ENCODE peak calls at places on chromosome 3, in six cellular contexts. K is NCI-H146, C is ELF-1, W is fibroblast of mammary gland, V is T-helper 1 cell, Q is adrenal gland. O is an unnamed sample.

GRCh38 chr3:294096-294495 is 97.5 kb downstream of the CHL1 start:
- DNase-seq in K (no peak), C (no peak), W (no peak), V (no peak), Q (no peak), O (no peak)

GRCh38 chr3:46993292-46993691 is 13.8 kb downstream of the NBEAL2 start:
- DNase-seq in K (no peak), C (no peak), W (no peak), V (no peak), Q (no peak), O (no peak)

GRCh38 chr3:109874900-109875735 is 537.8 kb upstream of the DPPA4 start:
- DNase-seq in K (no peak), C (no peak), W (no peak), V (no peak), Q (no peak), O (no peak)

GRCh38 chr3:126130081-126130855 is 46.3 kb upstream of the SLC41A3 start:
- DNase-seq in K (peak; percentile 33), C (no peak), W (no peak), V (no peak), Q (no peak), O (no peak)

GRCh38 chr3:191360620-191361019 is 30.3 kb upstream of the UTS2B start:
- DNase-seq in K (no peak), C (no peak), W (no peak), V (no peak), Q (no peak), O (no peak)

GRCh38 chr3:49028673-49029562 is at the start of gene IMPDH2:
- DNase-seq in K (peak; percentile 84), C (peak; percentile 96), W (peak; percentile 88), V (peak; percentile 96), Q (peak; percentile 94), O (peak; percentile 93)

GRCh38 chr3:129120254-129121004 is 1.2 kb downstream of the RAB43 start:
- DNase-seq in K (peak; percentile 31), C (peak; percentile 92), W (peak; percentile 88), V (peak; percentile 98), Q (peak; percentile 95), O (peak; percentile 93)

GRCh38 chr3:123947482-123947881 is 13.5 kb downstream of the CCDC14 start:
- DNase-seq in K (no peak), C (no peak), W (no peak), V (no peak), Q (no peak), O (no peak)

O was measured in thyroid gland.